ENCODE peak calls at places on chromosomes 7 and 10, in five cellular contexts. One of them, this sample, is unnamed.

GRCh38 chr10:128630787-128631252 is 504.6 kb upstream of the MKI67 start:
- DNase-seq in left ventricle myocardium inferior: no peak
- DNase-seq in AG09309: no peak
- DNase-seq in lung: no peak
- DNase-seq in adipocyte: no peak
- DNase-seq in this sample: no peak

GRCh38 chr7:76330245-76330644 is 27.8 kb downstream of the HSPB1 start:
- DNase-seq in left ventricle myocardium inferior: no peak
- DNase-seq in lung: no peak
- DNase-seq in adipocyte: no peak
- DNase-seq in AG09309: no peak
- DNase-seq in this sample: no peak

GRCh38 chr10:71547841-71548493 is 151.2 kb downstream of the CDH23 start:
- DNase-seq in AG09309: no peak
- DNase-seq in adipocyte: peak
- DNase-seq in left ventricle myocardium inferior: peak
- DNase-seq in lung: peak
- DNase-seq in this sample: peak

GRCh38 chr7:46812047-46812672 is 769.8 kb downstream of the TNS3 start:
- DNase-seq in AG09309: no peak
- DNase-seq in left ventricle myocardium inferior: no peak
- DNase-seq in lung: no peak
- DNase-seq in adipocyte: peak
- DNase-seq in this sample: no peak

GRCh38 chr10:125157473-125157865 is 2.9 kb downstream of the CTBP2 start:
- DNase-seq in left ventricle myocardium inferior: no peak
- DNase-seq in lung: no peak
- DNase-seq in AG09309: no peak
- DNase-seq in adipocyte: peak
- DNase-seq in this sample: no peak

GRCh38 chr7:98628916-98629525 is 11.9 kb downstream of the NPTX2 start:
- DNase-seq in adipocyte: no peak
- DNase-seq in left ventricle myocardium inferior: no peak
- DNase-seq in lung: no peak
- DNase-seq in AG09309: no peak
- DNase-seq in this sample: no peak

GRCh38 chr7:11171569-11172192 is 198.0 kb downstream of the PHF14 start:
- DNase-seq in AG09309: no peak
- DNase-seq in lung: no peak
- DNase-seq in adipocyte: no peak
- DNase-seq in left ventricle myocardium inferior: no peak
- DNase-seq in this sample: no peak

GRCh38 chr10:51063659-51064535 is 10.4 kb upstream of the PRKG1 start:
- DNase-seq in AG09309: no peak
- DNase-seq in left ventricle myocardium inferior: no peak
- DNase-seq in lung: no peak
- DNase-seq in adipocyte: peak
- DNase-seq in this sample: no peak

GRCh38 chr10:89427629-89428028 is 13.3 kb downstream of the IFIT5 start:
- DNase-seq in AG09309: no peak
- DNase-seq in left ventricle myocardium inferior: no peak
- DNase-seq in lung: no peak
- DNase-seq in adipocyte: peak
- DNase-seq in this sample: no peak

GRCh38 chr7:1419688-1420087 is 39.6 kb downstream of the MICALL2 start:
- DNase-seq in adipocyte: no peak
- DNase-seq in lung: no peak
- DNase-seq in AG09309: no peak
- DNase-seq in left ventricle myocardium inferior: no peak
- DNase-seq in this sample: no peak

GRCh38 chr10:80486785-80487421 is 32.8 kb downstream of the TSPAN14 start:
- DNase-seq in adipocyte: no peak
- DNase-seq in left ventricle myocardium inferior: no peak
- DNase-seq in AG09309: no peak
- DNase-seq in lung: no peak
- DNase-seq in this sample: no peak

GRCh38 chr7:82705831-82706230 is 262.3 kb upstream of the CACNA2D1 start:
- DNase-seq in AG09309: no peak
- DNase-seq in left ventricle myocardium inferior: no peak
- DNase-seq in adipocyte: no peak
- DNase-seq in lung: no peak
- DNase-seq in this sample: no peak

GRCh38 chr7:2719007-2719406 is 31.0 kb downstream of the AMZ1 start:
- DNase-seq in left ventricle myocardium inferior: no peak
- DNase-seq in adipocyte: peak
- DNase-seq in lung: no peak
- DNase-seq in AG09309: no peak
- DNase-seq in this sample: peak

GRCh38 chr7:39453743-39454355 is 112.4 kb upstream of the YAE1 start:
- DNase-seq in AG09309: peak
- DNase-seq in adipocyte: peak
- DNase-seq in left ventricle myocardium inferior: no peak
- DNase-seq in lung: peak
- DNase-seq in this sample: no peak

GRCh38 chr7:28481131-28481926 is 69.0 kb downstream of the CREB5 start:
- DNase-seq in left ventricle myocardium inferior: no peak
- DNase-seq in AG09309: no peak
- DNase-seq in lung: no peak
- DNase-seq in adipocyte: peak
- DNase-seq in this sample: no peak

GRCh38 chr7:115724400-115725056 is 306.0 kb downstream of the TFEC start:
- DNase-seq in AG09309: no peak
- DNase-seq in adipocyte: no peak
- DNase-seq in left ventricle myocardium inferior: no peak
- DNase-seq in lung: no peak
- DNase-seq in this sample: no peak

GRCh38 chr7:14218338-14218737 is 228.9 kb upstream of the ETV1 start:
- DNase-seq in adipocyte: no peak
- DNase-seq in left ventricle myocardium inferior: no peak
- DNase-seq in AG09309: no peak
- DNase-seq in lung: no peak
- DNase-seq in this sample: no peak

GRCh38 chr7:7971308-7972040 is 2.9 kb downstream of the GLCCI1 start:
- DNase-seq in left ventricle myocardium inferior: no peak
- DNase-seq in AG09309: no peak
- DNase-seq in lung: no peak
- DNase-seq in adipocyte: no peak
- DNase-seq in this sample: no peak

GRCh38 chr10:4240641-4241197 is 455.7 kb upstream of the KLF6 start:
- DNase-seq in AG09309: peak
- DNase-seq in adipocyte: peak
- DNase-seq in lung: no peak
- DNase-seq in left ventricle myocardium inferior: no peak
- DNase-seq in this sample: no peak

GRCh38 chr7:45978010-45978681 is 57.1 kb upstream of the IGFBP3 start:
- DNase-seq in left ventricle myocardium inferior: no peak
- DNase-seq in adipocyte: peak
- DNase-seq in AG09309: peak
- DNase-seq in lung: peak
- DNase-seq in this sample: no peak

GRCh38 chr10:70714245-70714644 is 41.9 kb downstream of the ADAMTS14 start:
- DNase-seq in left ventricle myocardium inferior: no peak
- DNase-seq in lung: no peak
- DNase-seq in adipocyte: no peak
- DNase-seq in AG09309: no peak
- DNase-seq in this sample: no peak

GRCh38 chr10:87547734-87548311 is 43.1 kb downstream of the MINPP1 start:
- DNase-seq in adipocyte: peak
- DNase-seq in left ventricle myocardium inferior: no peak
- DNase-seq in AG09309: peak
- DNase-seq in lung: no peak
- DNase-seq in this sample: no peak

GRCh38 chr7:73879977-73880681 is 19.2 kb downstream of the TMEM270 start:
- DNase-seq in AG09309: no peak
- DNase-seq in left ventricle myocardium inferior: peak
- DNase-seq in lung: peak
- DNase-seq in adipocyte: peak
- DNase-seq in this sample: no peak

GRCh38 chr10:6044060-6044459 is 18.1 kb downstream of the IL2RA start:
- DNase-seq in left ventricle myocardium inferior: no peak
- DNase-seq in AG09309: no peak
- DNase-seq in lung: peak
- DNase-seq in adipocyte: no peak
- DNase-seq in this sample: no peak

GRCh38 chr10:72682626-72683025 is 9.3 kb upstream of the MCU start:
- DNase-seq in adipocyte: no peak
- DNase-seq in left ventricle myocardium inferior: no peak
- DNase-seq in AG09309: no peak
- DNase-seq in lung: no peak
- DNase-seq in this sample: no peak

GRCh38 chr7:14195896-14196295 is 206.4 kb upstream of the ETV1 start:
- DNase-seq in adipocyte: no peak
- DNase-seq in lung: no peak
- DNase-seq in AG09309: no peak
- DNase-seq in left ventricle myocardium inferior: no peak
- DNase-seq in this sample: no peak

GRCh38 chr7:36967387-36967786 is 243.1 kb upstream of the AOAH start:
- DNase-seq in adipocyte: peak
- DNase-seq in left ventricle myocardium inferior: peak
- DNase-seq in lung: peak
- DNase-seq in AG09309: peak
- DNase-seq in this sample: no peak

GRCh38 chr10:132577350-132578005 is 39.9 kb downstream of the INPP5A start:
- DNase-seq in lung: no peak
- DNase-seq in left ventricle myocardium inferior: peak
- DNase-seq in AG09309: no peak
- DNase-seq in adipocyte: no peak
- DNase-seq in this sample: peak

GRCh38 chr7:154842608-154843007 is 160.3 kb downstream of the PAXIP1 start:
- DNase-seq in left ventricle myocardium inferior: no peak
- DNase-seq in adipocyte: no peak
- DNase-seq in lung: no peak
- DNase-seq in AG09309: no peak
- DNase-seq in this sample: no peak

GRCh38 chr7:26403640-26404039 is 112.0 kb downstream of the SNX10 start:
- DNase-seq in adipocyte: no peak
- DNase-seq in lung: no peak
- DNase-seq in AG09309: no peak
- DNase-seq in left ventricle myocardium inferior: no peak
- DNase-seq in this sample: no peak

GRCh38 chr10:60461688-60462087 is 72.0 kb upstream of the ANK3 start:
- DNase-seq in adipocyte: no peak
- DNase-seq in lung: no peak
- DNase-seq in left ventricle myocardium inferior: no peak
- DNase-seq in AG09309: no peak
- DNase-seq in this sample: no peak

GRCh38 chr7:45573636-45574470 is at the start of gene ADCY1:
- DNase-seq in left ventricle myocardium inferior: peak
- DNase-seq in lung: no peak
- DNase-seq in adipocyte: no peak
- DNase-seq in AG09309: no peak
- DNase-seq in this sample: no peak